ENCODE peak calls at places on chromosome 19, in four cellular contexts. Q, R, J and B are unnamed samples.

GRCh38 chr19:18590273-18591272 is 2.0 kb downstream of the REX1BD start:
- DNase-seq in Q (peak; percentile 85), R (peak; percentile 98), J (no peak), B (peak; percentile 74)

GRCh38 chr19:4380254-4380727 is 20.1 kb downstream of the SH3GL1 start:
- DNase-seq in Q (peak; percentile 65), R (no peak), J (no peak), B (no peak)

GRCh38 chr19:40808497-40808896 is 9.5 kb downstream of the EGLN2 start:
- DNase-seq in Q (no peak), R (no peak), J (no peak), B (no peak)

GRCh38 chr19:46951236-46951986 is 68.2 kb upstream of the NPAS1 start:
- DNase-seq in Q (no peak), R (no peak), J (no peak), B (no peak)

GRCh38 chr19:45451181-45451849 is 16.5 kb upstream of the FOSB start:
- DNase-seq in Q (peak; percentile 76), R (no peak), J (peak; percentile 79), B (peak; percentile 83)

GRCh38 chr19:6853868-6854267 is 33.5 kb upstream of the ADGRE1 start:
- DNase-seq in Q (no peak), R (no peak), J (no peak), B (no peak)

GRCh38 chr19:46069841-46070341 is 29.1 kb upstream of the IGFL4 start:
- DNase-seq in Q (no peak), R (no peak), J (no peak), B (no peak)

GRCh38 chr19:13962738-13963602 is 10.7 kb downstream of the DCAF15 start:
- DNase-seq in Q (no peak), R (no peak), J (no peak), B (peak; percentile 72)

GRCh38 chr19:7386308-7386707 is 37.6 kb downstream of the ARHGEF18 start:
- DNase-seq in Q (no peak), R (no peak), J (no peak), B (no peak)

GRCh38 chr19:30686252-30686762 is 314.1 kb downstream of the ZNF536 start:
- DNase-seq in Q (no peak), R (peak; percentile 27), J (no peak), B (no peak)

GRCh38 chr19:39497850-39498261 is 891 bp upstream of the DLL3 start:
- DNase-seq in Q (no peak), R (peak; percentile 93), J (no peak), B (no peak)

GRCh38 chr19:31559494-31559893 is 210.3 kb upstream of the TSHZ3 start:
- DNase-seq in Q (no peak), R (no peak), J (no peak), B (no peak)

GRCh38 chr19:10293637-10294367 is 4.0 kb downstream of the ICAM5 start:
- DNase-seq in Q (no peak), R (no peak), J (no peak), B (no peak)

GRCh38 chr19:39637891-39638290 is 17.8 kb upstream of the LGALS16 start:
- DNase-seq in Q (no peak), R (no peak), J (no peak), B (no peak)

GRCh38 chr19:8924283-8924682 is 85.9 kb downstream of the MUC16 start:
- DNase-seq in Q (no peak), R (no peak), J (no peak), B (no peak)

GRCh38 chr19:18593367-18594095 is 4.9 kb downstream of the REX1BD start:
- DNase-seq in Q (no peak), R (no peak), J (no peak), B (no peak)

GRCh38 chr19:7918615-7919421 is 1.3 kb upstream of the SNAPC2 start:
- DNase-seq in Q (no peak), R (no peak), J (no peak), B (no peak)

GRCh38 chr19:33811246-33811645 is 14.6 kb downstream of the KCTD15 start:
- DNase-seq in Q (peak; percentile 59), R (no peak), J (no peak), B (no peak)

GRCh38 chr19:48900477-48901452 is 653 bp downstream of the NUCB1 start:
- DNase-seq in Q (no peak), R (no peak), J (no peak), B (no peak)

GRCh38 chr19:50695251-50696064 is 24.1 kb downstream of the SHANK1 start:
- DNase-seq in Q (no peak), R (peak; percentile 75), J (no peak), B (no peak)

GRCh38 chr19:14114854-14115253 is 2.7 kb downstream of the PRKACA start:
- DNase-seq in Q (no peak), R (peak; percentile 61), J (no peak), B (no peak)

GRCh38 chr19:16168465-16169081 is 4.8 kb downstream of the CIB3 start:
- DNase-seq in Q (no peak), R (no peak), J (no peak), B (no peak)

GRCh38 chr19:55437410-55437809 is 5.7 kb downstream of the SHISA7 start:
- DNase-seq in Q (no peak), R (no peak), J (no peak), B (no peak)

GRCh38 chr19:19600793-19601346 is 17.6 kb downstream of the PBX4 start:
- DNase-seq in Q (no peak), R (no peak), J (no peak), B (no peak)

GRCh38 chr19:47778954-47779351 is 450 bp downstream of the SELENOW start:
- DNase-seq in Q (peak; percentile 81), R (no peak), J (no peak), B (no peak)

GRCh38 chr19:50501568-50502475 is 9.2 kb downstream of the JOSD2 start:
- DNase-seq in Q (peak; percentile 59), R (no peak), J (no peak), B (no peak)

GRCh38 chr19:6774821-6775707 is 2.6 kb downstream of the VAV1 start:
- DNase-seq in Q (no peak), R (no peak), J (no peak), B (no peak)

GRCh38 chr19:12841094-12841493 is 2.8 kb downstream of the MAST1 start:
- DNase-seq in Q (no peak), R (peak; percentile 93), J (no peak), B (no peak)

GRCh38 chr19:7507884-7508283 is 8.0 kb upstream of the ZNF358 start:
- DNase-seq in Q (peak; percentile 87), R (peak; percentile 96), J (peak; percentile 88), B (peak; percentile 85)

GRCh38 chr19:45591004-45591637 is 6.5 kb upstream of the OPA3 start:
- DNase-seq in Q (no peak), R (peak; percentile 79), J (no peak), B (no peak)

GRCh38 chr19:17159466-17160393 is 55.4 kb upstream of the USE1 start:
- DNase-seq in Q (no peak), R (no peak), J (no peak), B (no peak)

GRCh38 chr19:32224371-32225244 is 120.8 kb upstream of the ZNF507 start:
- DNase-seq in Q (no peak), R (peak; percentile 67), J (no peak), B (no peak)

GRCh38 chr19:17873661-17874422 is 2.1 kb downstream of the SLC5A5 start:
- DNase-seq in Q (no peak), R (peak; percentile 83), J (no peak), B (no peak)

GRCh38 chr19:51093066-51093465 is 10.4 kb upstream of the KLK14 start:
- DNase-seq in Q (no peak), R (no peak), J (no peak), B (no peak)

GRCh38 chr19:21308778-21309177 is 20.4 kb downstream of the ZNF708 start:
- DNase-seq in Q (no peak), R (no peak), J (no peak), B (no peak)

GRCh38 chr19:15292847-15293582 is 39.3 kb downstream of the BRD4 start:
- DNase-seq in Q (no peak), R (no peak), J (no peak), B (no peak)

GRCh38 chr19:38213911-38214625 is 10.0 kb downstream of the DPF1 start:
- DNase-seq in Q (no peak), R (no peak), J (no peak), B (no peak)

DNA sequence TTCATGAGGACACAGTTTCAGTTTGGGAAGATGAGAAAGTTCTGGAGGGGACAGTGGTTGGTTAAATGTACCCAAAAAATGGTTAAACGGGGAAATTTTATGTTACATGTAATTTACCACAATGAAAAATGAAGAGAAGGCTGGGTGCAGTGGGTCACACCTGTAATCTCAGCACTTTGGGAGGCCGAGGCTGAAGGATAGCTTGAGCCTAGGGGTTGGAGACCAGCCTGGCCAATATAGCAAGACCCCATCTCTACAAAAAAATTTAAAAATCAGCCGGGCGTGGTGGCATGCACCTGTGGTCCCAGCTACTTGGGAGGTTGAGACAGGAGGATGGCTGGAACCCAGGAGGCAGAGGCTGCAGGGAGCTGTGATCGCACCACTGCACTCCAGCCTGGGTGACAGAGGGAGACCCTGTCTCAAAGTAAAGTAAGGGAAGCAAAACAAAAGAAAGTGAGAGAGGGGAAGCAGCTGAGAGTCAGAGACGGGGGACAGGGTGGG is 17.2 kb downstream of the GNG7 start:
- DNase-seq in Q (no peak), R (no peak), J (no peak), B (no peak)
- H3K4me3 ChIP-seq in Q (no peak overlapping the region), R (no peak overlapping the region), J (no peak overlapping the region), B (no peak overlapping the region)

DNA sequence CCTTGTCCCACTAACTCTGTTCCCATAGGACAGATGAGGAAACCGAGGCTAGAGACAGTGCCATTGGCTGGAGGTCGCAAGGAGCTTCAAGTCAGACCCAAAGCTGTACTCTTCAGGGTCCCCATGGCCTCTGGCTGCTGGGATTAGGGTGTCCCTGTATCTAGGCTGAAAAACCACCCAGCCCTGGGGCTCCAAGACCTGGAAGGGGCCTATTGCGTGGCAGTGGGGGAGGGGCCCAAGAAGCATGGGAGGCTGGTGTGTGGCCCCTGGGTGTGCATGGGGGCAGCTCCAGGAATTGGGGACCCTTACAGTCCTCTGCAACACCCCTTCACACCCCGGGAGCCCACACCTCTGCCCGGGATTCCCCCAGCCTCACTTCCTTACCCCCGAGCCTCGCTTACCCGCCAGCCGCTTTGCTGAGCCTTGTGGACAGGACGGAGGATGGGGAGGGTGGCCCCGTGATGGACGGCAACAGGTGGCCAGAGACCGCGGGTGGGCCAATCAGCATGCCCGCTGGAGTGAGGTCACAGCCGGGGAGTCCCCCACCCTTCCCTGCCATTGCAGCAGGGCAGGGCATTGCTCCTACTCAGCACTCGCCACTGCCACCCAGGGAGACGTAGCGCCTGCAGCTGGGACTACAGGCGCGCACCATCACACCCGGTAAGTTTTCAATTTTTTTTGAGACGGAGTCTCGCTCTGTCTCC is at the start of gene JSRP1:
- DNase-seq in Q (no peak), R (peak; percentile 29), J (no peak), B (no peak)
- TF ChIP-seq CTCF in Q (no peak), R (no peak), J (no peak), B (no peak)

GRCh38 chr19:35856546-35857149 is at the start of gene KIRREL2:
- DNase-seq in Q (no peak), R (peak; percentile 49), J (no peak), B (no peak)
- H3K4me3 ChIP-seq in Q (peak within 1 kb of the TSS; percentile 43), R (peak within 1 kb of the TSS; percentile 75), J (peak within 1 kb of the TSS; percentile 51), B (peak within 1 kb of the TSS; percentile 69)

DNA sequence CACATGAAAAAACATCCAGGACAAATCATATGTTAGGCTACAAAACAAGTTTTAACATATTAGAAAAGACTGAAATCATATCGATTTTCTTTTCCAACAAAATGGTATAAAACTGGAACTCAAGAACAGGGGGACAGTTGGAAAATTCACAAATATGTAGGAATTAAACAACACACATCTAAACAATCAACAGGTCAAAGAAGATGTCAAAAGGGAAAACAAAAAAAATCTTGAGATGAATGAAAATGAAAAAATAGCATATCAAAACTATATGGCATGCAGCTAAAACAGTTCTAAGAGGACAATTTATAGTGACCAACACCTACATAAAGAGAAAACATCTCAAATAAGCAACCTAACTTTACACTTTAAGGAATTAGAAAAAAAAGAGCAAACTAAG is 585.3 kb downstream of the UQCRFS1 start:
- DNase-seq in Q (no peak), R (no peak), J (no peak), B (no peak)
- TF ChIP-seq CTCF in Q (no peak), R (no peak), J (no peak), B (no peak)

GRCh38 chr19:5632241-5632612 is 9.3 kb downstream of the SAFB start:
- DNase-seq in Q (no peak), R (no peak), J (peak; percentile 40), B (no peak)
- H3K4me3 ChIP-seq in Q (no peak overlapping the region), R (no peak overlapping the region), J (no peak overlapping the region), B (peak overlapping the region; percentile 14)